ENCODE peak calls at places on chromosomes 4 and X, in six cellular contexts. F, L, W, T, Q and J are unnamed samples.

GRCh38 chr4:105637409-105638258 is 70.9 kb downstream of the INTS12 start:
- DNase-seq in F (peak), L (peak), W (peak), T (peak), Q (peak), J (peak)

GRCh38 chr4:37549003-37549402 is 137.2 kb downstream of the RELL1 start:
- DNase-seq in F (peak), L (peak), W (no peak), T (no peak), Q (no peak), J (peak)

GRCh38 chr4:22389240-22389871 is 126.5 kb downstream of the ADGRA3 start:
- DNase-seq in F (peak), L (peak), W (no peak), T (peak), Q (no peak), J (peak)

GRCh38 chr4:38099908-38100407 is 139.8 kb downstream of the PTTG2 start:
- DNase-seq in F (peak), L (peak), W (no peak), T (no peak), Q (no peak), J (peak)

GRCh38 chr4:25343671-25344070 is 31.1 kb downstream of the ZCCHC4 start:
- DNase-seq in F (peak), L (no peak), W (no peak), T (no peak), Q (no peak), J (no peak)

GRCh38 chrX:12421918-12422317 is 283.6 kb downstream of the FRMPD4 start:
- DNase-seq in F (peak), L (peak), W (no peak), T (no peak), Q (no peak), J (no peak)

GRCh38 chrX:9464435-9465371 is at the start of gene TBL1X:
- DNase-seq in F (peak), L (peak), W (peak), T (peak), Q (peak), J (peak)

GRCh38 chrX:148878371-148878770 is 378.0 kb downstream of the AFF2 start:
- DNase-seq in F (peak), L (peak), W (no peak), T (no peak), Q (no peak), J (no peak)

GRCh38 chrX:77668391-77669237 is 117.4 kb downstream of the ATRX start:
- DNase-seq in F (peak), L (peak), W (no peak), T (no peak), Q (no peak), J (peak)

GRCh38 chr4:156946508-156947197 is 24.9 kb downstream of the PDGFC start:
- DNase-seq in F (peak), L (peak), W (no peak), T (no peak), Q (no peak), J (peak)

GRCh38 chr4:152594981-152595916 is 59.4 kb upstream of the FBXW7 start:
- DNase-seq in F (no peak), L (no peak), W (no peak), T (peak), Q (no peak), J (no peak)

GRCh38 chr4:55791666-55792065 is 27.9 kb upstream of the EXOC1L start:
- DNase-seq in F (no peak), L (no peak), W (no peak), T (no peak), Q (no peak), J (no peak)

GRCh38 chr4:2484993-2485392 is 16.1 kb downstream of the RNF4 start:
- DNase-seq in F (peak), L (peak), W (peak), T (no peak), Q (peak), J (peak)

GRCh38 chr4:2813446-2814405 is 20.8 kb downstream of the SH3BP2 start:
- DNase-seq in F (no peak), L (no peak), W (no peak), T (no peak), Q (no peak), J (no peak)

GRCh38 chr4:100166297-100167034 is 23.8 kb downstream of the DDIT4L start:
- DNase-seq in F (no peak), L (no peak), W (no peak), T (no peak), Q (no peak), J (no peak)

GRCh38 chr4:186902361-186902760 is 178.7 kb upstream of the FAT1 start:
- DNase-seq in F (peak), L (no peak), W (no peak), T (no peak), Q (no peak), J (no peak)

GRCh38 chr4:83381173-83381572 is 46.5 kb upstream of the HPSE start:
- DNase-seq in F (no peak), L (no peak), W (no peak), T (no peak), Q (no peak), J (no peak)